ENCODE peak calls at places on chromosomes 3 and 15, in ten cellular contexts. H is ovary; E is tibial artery; X is cardiac muscle cell; I is PC-9; V is CD4-positive, alpha-beta memory T cell; U is tibial nerve; F is left ventricle myocardium inferior; A is BE2C; Z is Peyer's patch. W is an unnamed sample. For H3K4me1, the result is how much of the 10 kb centered on the place peaks cover.

GRCh38 chr3:20194793-20195460 is 8.9 kb upstream of the SGO1 start:
- DNase-seq in V (no peak), E (no peak), Z (no peak), I (no peak), U (no peak), H (no peak), F (no peak), X (no peak), A (no peak), W (no peak)

GRCh38 chr15:31387483-31388118 is 61.0 kb downstream of the KLF13 start:
- DNase-seq in F (peak), A (peak), H (peak), U (no peak), E (peak), V (peak), X (peak), Z (peak), I (no peak), W (no peak)

GRCh38 chr3:172751188-172751571 is 654 bp downstream of the ECT2 start:
- DNase-seq in X (peak), F (no peak), A (no peak), E (no peak), I (no peak), V (no peak), Z (no peak), H (no peak), U (no peak), W (no peak)

GRCh38 chr3:165011557-165011956 is 66.7 kb downstream of the SI start:
- DNase-seq in U (no peak), A (no peak), X (no peak), I (no peak), Z (no peak), E (no peak), H (no peak), V (no peak), F (no peak), W (no peak)

GRCh38 chr3:119310052-119310451 is 15.9 kb downstream of the ARHGAP31 start:
- DNase-seq in A (no peak), I (peak), E (no peak), F (no peak), X (peak), U (peak), H (no peak), V (no peak), Z (no peak), W (no peak)

GRCh38 chr15:39616731-39617455 is 36.0 kb downstream of the THBS1 start:
- DNase-seq in A (no peak), X (no peak), Z (no peak), H (no peak), U (no peak), V (no peak), F (no peak), I (no peak), E (no peak), W (no peak)

GRCh38 chr15:72873379-72874233 is 90.0 kb upstream of the ADPGK start:
- DNase-seq in H (no peak), V (no peak), X (no peak), Z (no peak), A (no peak), F (no peak), I (no peak), E (no peak), U (no peak), W (no peak)

GRCh38 chr3:197253243-197253947 is 45.0 kb downstream of the DLG1 start:
- DNase-seq in E (no peak), X (no peak), F (no peak), U (no peak), I (no peak), V (peak), Z (no peak), A (no peak), H (no peak), W (no peak)

GRCh38 chr3:16130066-16130465 is 44.4 kb upstream of the GALNT15 start:
- DNase-seq in F (no peak), I (no peak), V (no peak), E (peak), H (no peak), Z (no peak), U (no peak), A (no peak), X (peak), W (no peak)

GRCh38 chr15:33067456-33067855 is 127.1 kb downstream of the FMN1 start:
- DNase-seq in E (no peak), A (no peak), F (no peak), U (no peak), V (no peak), H (no peak), I (no peak), Z (no peak), X (peak), W (no peak)

GRCh38 chr3:51498871-51499790 is 684 bp downstream of the DCAF1 start:
- DNase-seq in Z (peak), A (peak), V (peak), X (peak), F (peak), H (peak), E (peak), I (peak), U (peak), W (peak)

GRCh38 chr3:23809294-23809693 is 3.5 kb downstream of the UBE2E1 start:
- DNase-seq in I (no peak), V (no peak), A (no peak), U (no peak), E (no peak), F (no peak), H (no peak), Z (no peak), X (no peak), W (no peak)

GRCh38 chr15:83733206-83733605 is 79.3 kb downstream of the ADAMTSL3 start:
- DNase-seq in V (no peak), F (no peak), U (no peak), I (peak), H (no peak), E (no peak), Z (no peak), X (peak), A (no peak), W (no peak)

GRCh38 chr15:40449275-40449674 is 8.5 kb downstream of the BAHD1 start:
- DNase-seq in E (no peak), I (no peak), F (no peak), X (peak), U (no peak), V (no peak), A (no peak), Z (no peak), H (no peak), W (no peak)

GRCh38 chr15:101167791-101168462 is 83.9 kb downstream of the CHSY1 start:
- DNase-seq in Z (peak), F (peak), H (peak), V (peak), X (peak), A (peak), I (peak), E (peak), U (peak), W (no peak)

GRCh38 chr3:36511761-36512496 is 131.6 kb downstream of the STAC start:
- DNase-seq in H (no peak), F (no peak), X (no peak), A (peak), E (no peak), Z (no peak), V (no peak), I (no peak), U (no peak), W (no peak)

GRCh38 chr3:134860141-134860540 is 65.1 kb downstream of the EPHB1 start:
- DNase-seq in H (no peak), E (no peak), F (no peak), I (no peak), X (no peak), A (peak), V (no peak), U (no peak), Z (no peak), W (no peak)

GRCh38 chr3:124107491-124107890 is 115.6 kb upstream of the ROPN1 start:
- DNase-seq in V (no peak), X (no peak), A (no peak), Z (no peak), H (no peak), E (no peak), U (no peak), I (no peak), F (no peak), W (no peak)

GRCh38 chr3:128040041-128040440 is 12.2 kb upstream of the SEC61A1 start:
- DNase-seq in E (no peak), X (no peak), I (no peak), H (no peak), U (no peak), A (no peak), Z (no peak), V (no peak), F (no peak), W (no peak)

GRCh38 chr3:132256984-132257383 is 60.2 kb upstream of the ACP3 start:
- DNase-seq in Z (no peak), U (no peak), V (no peak), H (peak), I (peak), E (no peak), A (peak), F (no peak), X (peak), W (peak)

GRCh38 chr3:186608624-186609215 is 4.1 kb upstream of the AHSG start:
- DNase-seq in F (no peak), A (no peak), H (no peak), X (no peak), V (no peak), E (no peak), Z (no peak), U (no peak), I (no peak), W (no peak)

GRCh38 chr15:56608140-56608778 is 125.0 kb downstream of the ZNF280D start:
- DNase-seq in I (no peak), Z (no peak), E (no peak), H (no peak), F (no peak), A (no peak), U (no peak), X (no peak), V (no peak), W (no peak)

GRCh38 chr3:17372811-17373210 is 369.6 kb downstream of the TBC1D5 start:
- DNase-seq in U (no peak), A (no peak), F (no peak), H (no peak), V (no peak), I (peak), X (peak), E (no peak), Z (no peak), W (no peak)

GRCh38 chr3:111582114-111582461 is 13.1 kb downstream of the ZBED2 start:
- DNase-seq in F (no peak), E (no peak), I (peak), V (no peak), H (no peak), X (peak), A (no peak), U (no peak), Z (no peak), W (peak)

GRCh38 chr15:48493084-48493762 is 152.3 kb downstream of the FBN1 start:
- DNase-seq in X (peak), V (no peak), H (no peak), A (no peak), E (no peak), Z (no peak), F (no peak), I (no peak), U (no peak), W (no peak)

GRCh38 chr3:99562138-99562537 is 76.3 kb upstream of the COL8A1 start:
- DNase-seq in A (no peak), Z (no peak), I (no peak), U (no peak), V (no peak), H (no peak), F (no peak), E (no peak), X (peak), W (no peak)

GRCh38 chr3:157700405-157700804 is 197.2 kb upstream of the VEPH1 start:
- DNase-seq in X (peak), Z (no peak), F (no peak), E (no peak), H (no peak), A (no peak), V (no peak), I (no peak), U (no peak), W (no peak)

GRCh38 chr3:30347679-30348216 is 258.7 kb upstream of the TGFBR2 start:
- DNase-seq in U (no peak), H (no peak), V (peak), Z (no peak), A (no peak), I (peak), X (peak), E (no peak), F (no peak), W (no peak)

GRCh38 chr15:76840830-76841460 is 64.2 kb downstream of the SCAPER start:
- DNase-seq in X (peak), F (no peak), I (no peak), A (no peak), E (no peak), U (no peak), Z (no peak), V (peak), H (no peak), W (no peak)
- H3K4me1 ChIP-seq in X (under half), F (under half), I (under half), A (under half), E (under half), U (under half), Z (under half), V (under half), H (under half), W (under half)

DNA sequence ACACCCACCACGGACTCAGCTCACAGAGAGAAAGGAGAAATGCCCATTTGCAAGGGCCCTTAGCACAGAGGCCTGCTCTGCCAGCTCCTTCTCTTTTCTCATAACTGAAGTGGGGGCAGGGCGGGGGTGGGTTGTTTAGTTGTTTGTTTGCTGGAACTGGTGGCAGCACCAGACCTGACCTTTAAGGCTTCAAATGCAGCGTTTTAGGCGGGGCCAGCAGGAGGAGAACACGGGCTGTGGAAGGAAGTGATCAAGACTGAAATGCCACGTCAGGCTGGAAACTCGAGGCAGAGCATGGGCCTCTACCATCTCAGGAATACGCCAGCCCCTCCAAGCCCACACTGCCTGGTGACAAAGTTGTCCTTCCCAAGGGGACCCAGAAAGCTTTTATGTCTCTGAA is 9.3 kb downstream of the CACNA2D2 start:
- DNase-seq in Z (no peak), X (no peak), E (no peak), H (no peak), A (no peak), U (no peak), V (no peak), I (no peak), F (no peak), W (no peak)
- H3K4me1 ChIP-seq in Z (under half), X (under half), E (under half), H (under half), A (under half), U (under half), V (under half), I (under half), F (under half), W (under half)

GRCh38 chr3:89326997-89327396 is 219.6 kb downstream of the EPHA3 start:
- DNase-seq in H (no peak), V (no peak), Z (no peak), A (no peak), E (no peak), I (no peak), X (no peak), U (no peak), F (no peak), W (no peak)

GRCh38 chr3:89335693-89336092 is 228.3 kb downstream of the EPHA3 start:
- DNase-seq in H (no peak), Z (no peak), X (no peak), A (no peak), F (no peak), V (no peak), U (no peak), E (no peak), I (no peak), W (no peak)

GRCh38 chr3:89332311-89333159 is 225.1 kb downstream of the EPHA3 start:
- DNase-seq in E (no peak), U (no peak), I (no peak), H (no peak), F (no peak), Z (no peak), V (no peak), A (no peak), X (no peak), W (no peak)
- H3K4me1 ChIP-seq in E (under half), U (under half), I (under half), H (under half), F (under half), Z (under half), V (under half), A (under half), X (under half), W (under half)

GRCh38 chr3:195259564-195260285 is 11.2 kb downstream of the XXYLT1 start:
- DNase-seq in X (peak), E (peak), F (peak), V (peak), I (peak), Z (peak), U (peak), H (peak), A (peak), W (peak)
- H3K4me1 ChIP-seq in X (under half), E (under half), F (under half), V (under half), I (under half), Z (under half), U (under half), H (under half), A (under half), W (under half)

GRCh38 chr3:47159153-47159552 is 4.8 kb downstream of the SETD2 start:
- DNase-seq in V (no peak), H (no peak), Z (no peak), F (no peak), U (no peak), A (no peak), E (no peak), I (no peak), X (no peak), W (no peak)
- H3K4me1 ChIP-seq in V (half or more), H (under half), Z (under half), F (half or more), U (under half), A (under half), E (half or more), I (under half), X (under half), W (under half)